ENCODE peak calls at places on chromosomes 13 and 19, in nine cellular contexts. E is ascending aorta, O is upper lobe of right lung, Y is cardiac fibroblast, J is breast epithelium, T is glutamatergic neuron, Z is nephron progenitor cell, F is left lung, X is AG04450. A is an unnamed sample.

GRCh38 chr19:19042732-19043274 is 9.4 kb downstream of the ARMC6 start:
- DNase-seq in J (no peak), O (no peak), T (no peak), Z (no peak), E (no peak), Y (no peak), F (no peak), X (no peak), A (no peak)

GRCh38 chr13:86741762-86742285 is 929.3 kb upstream of the SLITRK5 start:
- DNase-seq in O (no peak), J (no peak), E (no peak), T (no peak), F (no peak), Z (no peak), X (no peak), Y (no peak), A (no peak)

GRCh38 chr13:95874286-95874685 is 178.9 kb downstream of the UGGT2 start:
- DNase-seq in Z (no peak), Y (no peak), X (no peak), O (no peak), J (no peak), E (no peak), T (no peak), F (no peak), A (no peak)

GRCh38 chr13:110434629-110435028 is 126.9 kb downstream of the RAB20 start:
- DNase-seq in J (no peak), X (no peak), O (no peak), E (no peak), Z (no peak), T (no peak), Y (no peak), F (no peak), A (no peak)

GRCh38 chr13:40445557-40445990 is 220.9 kb downstream of the FOXO1 start:
- DNase-seq in O (peak; percentile 66), F (no peak), J (no peak), E (peak; percentile 17), X (no peak), Z (no peak), T (no peak), Y (peak; percentile 84), A (no peak)

GRCh38 chr13:38537026-38537425 is 149.9 kb upstream of the FREM2 start:
- DNase-seq in E (no peak), Z (no peak), F (no peak), T (no peak), J (no peak), Y (no peak), O (no peak), X (no peak), A (no peak)

GRCh38 chr13:42996584-42996983 is 4.5 kb upstream of the EPSTI1 start:
- DNase-seq in J (no peak), Z (no peak), X (peak; percentile 81), Y (peak; percentile 72), T (no peak), F (no peak), O (no peak), E (no peak), A (no peak)

GRCh38 chr19:15062036-15062435 is 12.8 kb downstream of the CASP14 start:
- DNase-seq in J (no peak), F (no peak), O (no peak), T (no peak), E (no peak), Z (no peak), Y (no peak), X (no peak), A (no peak)

GRCh38 chr13:92896842-92897241 is 329.8 kb upstream of the GPC6 start:
- DNase-seq in F (no peak), Y (peak; percentile 57), O (no peak), Z (no peak), E (no peak), T (no peak), J (no peak), X (no peak), A (no peak)

GRCh38 chr13:36357231-36357630 is 11.0 kb upstream of the SPART start:
- DNase-seq in X (no peak), O (no peak), Z (no peak), F (no peak), Y (no peak), J (no peak), T (no peak), E (no peak), A (no peak)

GRCh38 chr13:33261426-33262068 is 24.0 kb downstream of the STARD13 start:
- DNase-seq in O (no peak), T (no peak), E (no peak), J (no peak), X (no peak), F (no peak), Z (no peak), Y (no peak), A (no peak)

GRCh38 chr13:35995136-35995535 is 136.0 kb downstream of the DCLK1 start:
- DNase-seq in Z (no peak), X (no peak), T (no peak), E (no peak), F (no peak), Y (peak; percentile 36), O (no peak), J (no peak), A (no peak)

DNA sequence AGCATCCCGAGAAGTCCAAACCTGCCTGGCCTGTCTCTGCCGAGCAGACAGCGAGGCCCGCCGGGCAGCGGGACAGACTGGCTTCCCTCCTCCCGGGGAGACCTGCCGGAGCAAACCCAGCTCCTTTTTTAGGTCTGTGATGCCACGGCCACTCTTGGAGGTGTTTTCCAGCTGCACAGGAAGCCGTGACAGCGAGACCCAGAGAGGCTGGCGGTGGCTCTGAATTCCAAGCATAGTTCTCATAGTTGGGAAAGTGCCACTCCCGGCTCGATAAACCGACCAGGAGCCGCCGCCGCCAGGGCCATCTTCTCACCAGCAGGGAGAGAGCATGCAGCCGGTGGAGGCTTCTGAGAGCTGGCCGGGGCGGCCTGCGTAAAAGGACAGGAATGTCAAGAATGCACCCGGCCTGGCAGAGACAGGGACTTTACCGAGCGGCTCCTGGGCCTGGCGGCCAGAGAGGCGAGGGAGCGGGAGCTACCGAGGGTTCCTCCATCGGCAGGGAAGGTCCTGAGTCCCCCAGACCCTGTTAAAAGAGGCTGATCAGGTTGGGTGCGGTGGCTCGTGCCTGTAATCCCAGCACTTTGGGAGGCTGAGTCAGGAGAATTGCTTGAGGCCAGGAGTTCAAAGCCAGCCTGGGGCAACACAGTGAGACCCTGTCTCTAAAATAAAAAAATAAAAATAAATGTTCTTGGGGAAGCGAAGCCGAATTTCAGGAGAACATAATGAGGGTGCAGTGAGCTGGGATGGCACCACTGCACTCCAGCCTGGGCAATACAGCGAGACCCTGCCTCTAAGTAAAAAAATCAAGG is 64.9 kb downstream of the GADD45B start:
- DNase-seq in J (peak; percentile 98), F (peak; percentile 94), E (no peak), T (peak; percentile 62), X (peak; percentile 95), O (peak; percentile 94), Y (peak; percentile 99), Z (peak; percentile 92), A (peak; percentile 65)
- TF ChIP-seq CTCF in J (peak; percentile 71), F (no peak), E (peak; percentile 5), T (no peak), X (peak; percentile 42), O (peak; percentile 34), Y (peak; percentile 51), Z (no peak), A (peak; percentile 51)

GRCh38 chr13:77274126-77274525 is 52.8 kb downstream of the MYCBP2 start:
- DNase-seq in O (no peak), J (no peak), Y (peak; percentile 2), Z (no peak), E (no peak), F (no peak), X (no peak), T (no peak), A (no peak)
- TF ChIP-seq CTCF in O (no peak), J (no peak), Y (no peak), Z (no peak), E (peak; percentile 17), F (no peak), X (no peak), T (no peak), A (no peak)

GRCh38 chr19:38141108-38141507 is 82.9 kb downstream of the DPF1 start:
- DNase-seq in X (no peak), Z (no peak), O (no peak), J (no peak), Y (no peak), E (no peak), T (no peak), F (no peak), A (no peak)

GRCh38 chr19:38145627-38146026 is 78.4 kb downstream of the DPF1 start:
- DNase-seq in J (no peak), F (no peak), Y (peak; percentile 81), O (no peak), X (no peak), T (no peak), E (no peak), Z (no peak), A (no peak)

GRCh38 chr19:38144667-38145066 is 79.4 kb downstream of the DPF1 start:
- DNase-seq in Y (no peak), X (no peak), Z (no peak), O (no peak), E (no peak), F (no peak), J (no peak), T (no peak), A (no peak)

GRCh38 chr19:38142176-38143035 is 81.6 kb downstream of the DPF1 start:
- DNase-seq in O (no peak), Y (peak; percentile 67), T (peak; percentile 80), X (no peak), F (no peak), E (no peak), Z (peak; percentile 78), J (no peak), A (peak; percentile 63)

GRCh38 chr19:38143847-38144246 is 80.2 kb downstream of the DPF1 start:
- DNase-seq in Y (no peak), E (no peak), T (no peak), Z (no peak), X (no peak), O (no peak), J (no peak), F (no peak), A (no peak)
- TF ChIP-seq CTCF in Y (peak; percentile 10), E (no peak), T (no peak), Z (no peak), X (peak; percentile 34), O (no peak), J (no peak), F (no peak), A (peak; percentile 18)

GRCh38 chr19:29482855-29483640 is 42.7 kb upstream of the VSTM2B start:
- DNase-seq in J (no peak), F (no peak), X (no peak), O (no peak), Y (no peak), Z (no peak), T (no peak), E (no peak), A (no peak)

GRCh38 chr19:29477831-29478577 is 47.8 kb upstream of the VSTM2B start:
- DNase-seq in J (no peak), F (no peak), X (no peak), Y (no peak), Z (no peak), E (no peak), T (no peak), O (no peak), A (no peak)

GRCh38 chr19:29480507-29480906 is 45.3 kb upstream of the VSTM2B start:
- DNase-seq in E (no peak), X (no peak), T (no peak), F (peak; percentile 36), Y (no peak), Z (no peak), J (no peak), O (no peak), A (no peak)

GRCh38 chr19:29478578-29479565 is 46.9 kb upstream of the VSTM2B start:
- DNase-seq in O (no peak), Y (no peak), X (no peak), J (no peak), T (peak; percentile 74), Z (peak; percentile 69), E (no peak), F (peak; percentile 71), A (peak; percentile 52)

GRCh38 chr19:29479941-29480340 is 45.9 kb upstream of the VSTM2B start:
- DNase-seq in Y (no peak), O (no peak), X (no peak), J (no peak), T (no peak), Z (no peak), F (peak; percentile 40), E (no peak), A (no peak)
- TF ChIP-seq CTCF in Y (no peak), O (no peak), X (no peak), J (no peak), T (no peak), Z (no peak), F (no peak), E (no peak), A (no peak)

A was measured in neural crest cell.